ENCODE peak calls at places on chromosomes 16 and 17, in seven cellular contexts. Q is breast epithelium, W is A549, H is esophagus squamous epithelium, M is transverse colon, P is endothelial cell of umbilical vein, V is ovary. F is an unnamed sample. For H3K4me1, the result is how much of the 10 kb centered on the place peaks cover.

GRCh38 chr17:39701012-39701783 is 1.3 kb downstream of the ERBB2 start:
- DNase-seq in Q (no peak), M (peak), P (no peak), H (no peak), W (peak), V (no peak), F (no peak)

GRCh38 chr16:74437-75318 is 2.2 kb upstream of the RHBDF1 start:
- DNase-seq in H (no peak), W (no peak), V (no peak), M (no peak), Q (no peak), P (no peak), F (no peak)

GRCh38 chr16:4972938-4973587 is 14.9 kb downstream of the SEC14L5 start:
- DNase-seq in H (no peak), W (no peak), V (no peak), M (no peak), Q (no peak), P (no peak), F (no peak)

GRCh38 chr16:86457621-86458456 is 52.5 kb upstream of the FOXF1 start:
- DNase-seq in M (peak), P (no peak), V (no peak), W (no peak), H (no peak), Q (no peak), F (no peak)

GRCh38 chr16:8113843-8114242 is 476.5 kb downstream of the TMEM114 start:
- DNase-seq in W (no peak), V (no peak), Q (no peak), P (no peak), H (no peak), M (no peak), F (no peak)

GRCh38 chr17:48915459-48916282 is 7.5 kb downstream of the UBE2Z start:
- DNase-seq in V (no peak), W (peak), Q (no peak), H (no peak), P (peak), M (peak), F (no peak)

GRCh38 chr16:52872706-52873105 is 180.0 kb downstream of the CHD9NB start:
- DNase-seq in W (no peak), V (no peak), H (no peak), M (no peak), P (no peak), Q (no peak), F (no peak)

GRCh38 chr16:9820481-9821246 is 361.6 kb downstream of the GRIN2A start:
- DNase-seq in W (no peak), M (no peak), P (no peak), Q (no peak), H (no peak), V (no peak), F (no peak)

GRCh38 chr17:76264425-76264754 is 758 bp upstream of the UBALD2 start:
- DNase-seq in W (no peak), Q (no peak), M (no peak), H (no peak), P (no peak), V (no peak), F (no peak)

GRCh38 chr17:56639517-56639916 is 46.0 kb downstream of the NOG start:
- DNase-seq in W (no peak), Q (no peak), H (no peak), M (no peak), P (no peak), V (no peak), F (no peak)

GRCh38 chr16:700684-701584 is 4.7 kb downstream of the FBXL16 start:
- DNase-seq in M (no peak), P (no peak), Q (no peak), H (no peak), W (no peak), V (no peak), F (no peak)

GRCh38 chr17:79625706-79626105 is 14.9 kb upstream of the RBFOX3 start:
- DNase-seq in W (no peak), H (no peak), Q (peak), M (no peak), P (no peak), V (no peak), F (peak)

GRCh38 chr17:17454276-17454675 is 22.5 kb upstream of the MED9 start:
- DNase-seq in V (no peak), W (no peak), H (no peak), P (no peak), M (no peak), Q (no peak), F (no peak)

GRCh38 chr17:9729735-9730420 is 61.5 kb downstream of the DHRS7C start:
- DNase-seq in P (no peak), M (no peak), Q (no peak), W (peak), H (no peak), V (no peak), F (no peak)

GRCh38 chr17:14156689-14157088 is 80.0 kb downstream of the CDRT15 start:
- DNase-seq in P (no peak), W (no peak), M (no peak), V (no peak), Q (no peak), H (no peak), F (no peak)

GRCh38 chr16:2037115-2037514 is 10.4 kb downstream of the NHERF2 start:
- DNase-seq in P (no peak), W (no peak), Q (no peak), V (no peak), H (no peak), M (no peak), F (no peak)
- H3K4me3 ChIP-seq in P (no peak), W (no peak), Q (no peak), V (no peak), H (no peak), M (no peak), F (no peak)

DNA sequence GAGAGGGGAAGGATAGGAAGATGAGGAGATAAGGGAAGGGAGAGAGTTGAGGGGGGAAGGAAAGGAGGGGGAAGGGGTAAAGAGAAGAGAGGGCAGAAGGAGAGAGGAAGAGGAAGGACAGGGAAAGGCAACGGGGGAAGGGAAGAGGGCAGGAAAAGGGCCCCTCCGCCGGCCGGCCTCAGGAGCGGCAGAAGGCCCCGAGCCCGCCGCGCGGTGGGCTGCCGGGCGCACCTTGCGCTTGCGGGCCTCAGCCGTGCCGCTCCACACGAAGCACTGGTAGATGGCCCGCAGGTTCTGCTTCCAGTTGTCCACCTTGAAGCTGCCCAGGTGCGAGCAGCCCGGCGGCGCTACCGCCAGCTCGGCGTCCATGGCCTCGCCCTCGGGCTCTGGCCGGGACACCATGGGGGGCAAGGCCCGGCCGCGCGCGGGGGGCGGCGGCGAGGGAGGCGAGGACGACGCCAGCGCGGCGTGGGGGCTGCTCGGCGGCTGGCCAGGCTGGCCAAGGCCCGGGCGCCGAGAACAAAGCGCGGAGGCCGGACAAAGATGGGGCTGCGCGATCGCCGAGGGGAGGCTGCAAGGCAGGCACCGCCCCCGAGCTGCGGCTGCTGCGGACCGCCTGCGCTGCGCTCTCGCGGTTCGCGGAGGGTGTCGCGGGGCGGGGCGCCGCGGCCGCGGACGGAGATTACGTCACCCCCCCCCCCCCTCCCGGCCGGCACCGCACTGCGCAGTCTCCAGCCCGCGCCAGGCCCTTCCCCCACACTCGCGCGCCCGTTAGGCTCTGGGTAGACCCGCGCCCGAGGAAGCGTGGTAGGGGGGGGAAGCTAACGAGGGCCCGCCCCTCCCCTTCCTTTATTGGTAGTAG is at the start of gene USP22:
- DNase-seq in H (no peak), M (no peak), P (no peak), W (peak), V (no peak), Q (no peak), F (peak)
- TF ChIP-seq POLR2A in H (peak), M (no peak), P (peak), W (peak), V (peak), Q (no peak), F (peak)

DNA sequence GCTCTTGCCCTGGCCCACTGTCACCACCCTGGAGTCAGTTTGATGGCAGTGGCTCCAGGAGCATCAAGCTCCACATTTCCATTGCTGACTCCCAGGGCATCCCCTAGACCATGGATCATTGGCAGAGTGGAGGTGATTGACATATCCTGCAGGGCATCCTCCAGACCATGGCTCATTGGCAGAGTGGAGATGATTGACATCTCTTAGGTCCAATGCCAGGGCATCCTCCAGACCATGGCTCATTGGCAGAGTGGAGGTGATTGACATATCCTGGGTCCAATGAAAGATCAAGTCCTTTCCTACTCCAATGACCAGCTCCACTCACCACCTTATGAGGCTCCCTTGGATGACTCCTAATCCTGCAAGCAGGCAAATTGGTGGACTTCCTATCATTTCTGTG is 174.3 kb upstream of the NLRP1 start:
- DNase-seq in V (no peak), Q (no peak), P (peak), M (no peak), W (no peak), H (no peak), F (no peak)
- H3K4me1 ChIP-seq in V (under half), Q (under half), P (under half), M (under half), W (under half), H (under half), F (under half)

GRCh38 chr16:50276128-50276444 is 9.7 kb downstream of the ADCY7 start:
- DNase-seq in M (no peak), H (no peak), W (no peak), Q (no peak), P (no peak), V (peak), F (no peak)

GRCh38 chr16:50273888-50274770 is 7.8 kb downstream of the ADCY7 start:
- DNase-seq in M (peak), H (no peak), V (peak), P (no peak), W (no peak), Q (no peak), F (peak)

GRCh38 chr16:50274771-50275415 is 8.5 kb downstream of the ADCY7 start:
- DNase-seq in H (no peak), V (peak), P (no peak), M (no peak), W (no peak), Q (no peak), F (no peak)

GRCh38 chr16:50276801-50277560 is 10.6 kb downstream of the ADCY7 start:
- DNase-seq in W (no peak), Q (no peak), V (no peak), M (no peak), H (no peak), P (no peak), F (no peak)

GRCh38 chr16:50275428-50276127 is 9.2 kb downstream of the ADCY7 start:
- DNase-seq in H (no peak), P (no peak), V (peak), Q (no peak), W (no peak), M (no peak), F (peak)
- H3K4me3 ChIP-seq in H (peak), P (no peak), V (no peak), Q (no peak), W (no peak), M (no peak), F (peak)

GRCh38 chr17:7833795-7834553 is at the start of gene KDM6B:
- DNase-seq in H (peak), M (peak), V (peak), P (peak), W (peak), Q (peak), F (peak)
- TF ChIP-seq POLR2A in H (peak), M (peak), V (peak), P (no peak), W (no peak), Q (peak), F (no peak)

GRCh38 chr16:11780988-11781680 is 15.9 kb downstream of the ZC3H7A start:
- DNase-seq in P (no peak), H (no peak), M (no peak), V (no peak), Q (no peak), W (no peak), F (no peak)
- H3K4me1 ChIP-seq in P (under half), H (under half), M (under half), V (under half), Q (under half), W (under half), F (under half)

GRCh38 chr17:42761638-42762037 is 611 bp downstream of the RAMP2 start:
- DNase-seq in M (no peak), P (no peak), V (no peak), Q (no peak), W (no peak), H (no peak), F (no peak)
- H3K4me3 ChIP-seq in M (peak), P (peak), V (peak), Q (peak), W (peak), H (peak), F (peak)

DNA sequence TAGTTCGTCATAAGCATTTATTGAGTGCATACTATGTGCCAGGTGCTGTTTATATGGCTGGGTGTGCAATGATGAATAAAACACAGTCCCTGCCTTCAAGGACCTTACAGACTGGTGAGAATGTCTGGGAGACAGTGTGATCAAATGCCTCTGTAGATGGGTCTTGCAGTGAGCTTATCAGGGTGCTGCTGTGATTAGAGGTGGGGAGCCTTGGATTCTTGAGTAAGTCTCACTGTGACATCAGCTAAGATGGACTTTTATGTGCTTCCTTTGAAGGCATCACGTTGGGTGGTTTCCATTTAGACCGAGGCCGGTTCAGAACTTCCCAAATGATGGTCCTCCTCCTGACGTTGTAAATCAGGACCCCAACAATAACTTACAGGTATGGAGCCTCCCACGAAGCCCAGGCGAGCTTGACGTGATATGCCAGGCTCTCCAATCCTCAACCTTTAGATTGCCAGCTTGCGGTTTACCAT is 10.0 kb downstream of the HERPUD1 start:
- DNase-seq in M (no peak), W (no peak), Q (no peak), P (no peak), H (no peak), V (no peak), F (no peak)
- TF ChIP-seq POLR2A in M (no peak), W (no peak), Q (no peak), P (no peak), H (no peak), V (no peak), F (no peak)

DNA sequence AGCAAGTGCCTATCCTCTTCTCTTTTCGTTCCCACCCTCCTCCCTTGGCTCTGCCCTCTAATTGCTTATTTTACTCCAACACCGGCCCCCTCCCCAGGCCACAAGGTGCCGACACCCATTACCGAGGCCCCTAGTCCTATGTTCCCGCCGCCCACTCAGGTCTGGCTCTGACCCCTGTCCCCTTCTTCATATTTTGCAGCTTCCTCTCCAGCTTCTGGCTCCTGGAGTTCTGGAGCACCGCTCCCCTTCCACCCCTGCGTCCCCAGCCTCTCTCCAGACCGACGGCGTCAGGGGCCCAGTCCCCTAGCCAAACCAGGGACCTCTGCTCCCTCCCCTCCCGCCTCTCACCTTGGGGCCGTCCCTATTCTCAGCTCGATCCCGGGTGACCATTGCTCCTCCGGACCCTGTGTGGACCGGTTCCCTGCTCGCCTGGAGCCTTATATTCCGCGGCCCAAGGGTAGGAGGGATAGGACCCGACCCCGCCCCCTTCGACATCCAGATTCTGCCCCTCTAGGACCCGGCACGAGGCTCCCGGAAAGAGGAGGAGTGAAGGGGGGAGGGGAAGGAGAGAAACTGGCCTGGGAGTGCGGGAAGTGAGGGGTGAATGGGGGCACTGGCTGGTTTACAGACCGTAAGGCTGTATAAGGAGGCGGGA is at the start of gene HES7:
- DNase-seq in W (no peak), H (no peak), P (peak), M (no peak), Q (no peak), V (peak), F (no peak)
- H3K4me1 ChIP-seq in W (under half), H (half or more), P (under half), M (half or more), Q (under half), V (under half), F (half or more)

GRCh38 chr17:27339836-27340550 is 46.1 kb downstream of the WSB1 start:
- DNase-seq in Q (no peak), M (no peak), P (no peak), V (no peak), H (no peak), W (peak), F (no peak)
- H3K4me3 ChIP-seq in Q (no peak), M (no peak), P (no peak), V (no peak), H (no peak), W (no peak), F (no peak)